ENCODE peak calls at places on chromosomes 4 and X, in six cellular contexts. F is stimulated activated CD4-positive, alpha-beta T cell treated with anti-CD3 and anti-CD28 coated beads, TNF-alpha, amount 100 ng/mL, for 48 hours; C is COR-L47; E is cardiac muscle cell; G is activated CD4-positive, alpha-beta T cell treated with anti-CD3 and anti-CD28 coated beads for 36 hours; D is RKO. N is an unnamed sample.

GRCh38 chrX:14497184-14497666 is 32.1 kb upstream of the GLRA2 start:
- DNase-seq in F (no peak), C (no peak), E (no peak), G (peak; percentile 16), D (no peak), N (peak; percentile 4)

GRCh38 chrX:70087857-70088256 is 25.6 kb downstream of the OTUD6A start:
- DNase-seq in F (no peak), C (no peak), E (peak; percentile 39), G (no peak), D (no peak), N (no peak)

GRCh38 chrX:12080265-12080664 is 58.0 kb upstream of the FRMPD4 start:
- DNase-seq in F (no peak), C (peak; percentile 34), E (peak; percentile 46), G (no peak), D (peak; percentile 39), N (peak; percentile 10)

GRCh38 chr4:10204401-10205058 is 87.9 kb upstream of the WDR1 start:
- DNase-seq in F (no peak), C (no peak), E (no peak), G (no peak), D (no peak), N (no peak)

GRCh38 chr4:27066591-27066990 is 205.9 kb downstream of the STIM2 start:
- DNase-seq in F (no peak), C (no peak), E (no peak), G (no peak), D (no peak), N (no peak)

GRCh38 chr4:5881340-5881739 is 11.5 kb downstream of the CRMP1 start:
- DNase-seq in F (no peak), C (no peak), E (peak; percentile 61), G (no peak), D (no peak), N (no peak)

GRCh38 chrX:114134465-114134864 is 449.4 kb upstream of the HTR2C start:
- DNase-seq in F (no peak), C (no peak), E (no peak), G (no peak), D (no peak), N (no peak)

GRCh38 chr4:86512631-86513030 is 81.5 kb upstream of the PTPN13 start:
- DNase-seq in F (no peak), C (no peak), E (no peak), G (no peak), D (no peak), N (no peak)

GRCh38 chrX:9824554-9824953 is 38.3 kb downstream of the SHROOM2 start:
- DNase-seq in F (no peak), C (no peak), E (peak; percentile 21), G (no peak), D (no peak), N (no peak)

GRCh38 chrX:56284269-56284668 is 52.1 kb downstream of the KLF8 start:
- DNase-seq in F (no peak), C (no peak), E (no peak), G (no peak), D (no peak), N (no peak)

GRCh38 chrX:30653415-30654131 is at the start of gene GK:
- DNase-seq in F (no peak), C (no peak), E (peak; percentile 34), G (peak; percentile 33), D (peak; percentile 43), N (peak; percentile 16)

GRCh38 chr4:169115144-169115896 is 105.3 kb upstream of the CBR4 start:
- DNase-seq in F (no peak), C (no peak), E (no peak), G (no peak), D (no peak), N (no peak)

GRCh38 chr4:70515342-70516245 is 2.8 kb upstream of the AMTN start:
- DNase-seq in F (no peak), C (no peak), E (no peak), G (no peak), D (peak; percentile 4), N (no peak)

GRCh38 chrX:55135171-55135570 is 46.4 kb downstream of the PAGE2 start:
- DNase-seq in F (no peak), C (no peak), E (peak; percentile 42), G (peak; percentile 54), D (peak; percentile 40), N (no peak)

GRCh38 chrX:10379848-10380247 is 223.1 kb downstream of the CLCN4 start:
- DNase-seq in F (no peak), C (no peak), E (no peak), G (no peak), D (no peak), N (no peak)

GRCh38 chr4:113976937-113977855 is 2.3 kb downstream of the ARSJ start:
- DNase-seq in F (no peak), C (no peak), E (no peak), G (no peak), D (peak; percentile 49), N (no peak)

GRCh38 chrX:141917801-141918200 is 14.1 kb downstream of the MAGEC1 start:
- DNase-seq in F (no peak), C (no peak), E (no peak), G (no peak), D (no peak), N (no peak)

N was measured in GM10248.